ENCODE peak calls at places on chromosome 9, in seven cellular contexts. O is mesenchymal stem cell, Z is psoas muscle, S is mammary epithelial cell, U is upper lobe of right lung, D is HepG2, L is tibial artery. G is an unnamed sample. For H3K4me1, the result is how much of the 10 kb centered on the place peaks cover.

GRCh38 chr9:88974641-88975040 is 16.6 kb upstream of the S1PR3 start:
- DNase-seq in U (no peak), O (no peak), D (no peak), S (no peak), Z (no peak), L (no peak), G (no peak)

GRCh38 chr9:105879181-105879580 is 184.8 kb downstream of the TMEM38B start:
- DNase-seq in S (no peak), L (no peak), D (no peak), O (no peak), Z (no peak), U (no peak), G (no peak)

GRCh38 chr9:86557063-86557766 is 203.0 kb upstream of the TUT7 start:
- DNase-seq in D (no peak), O (peak), U (no peak), L (no peak), Z (peak), S (peak), G (no peak)

GRCh38 chr9:76459691-76460635 is 981 bp downstream of the GCNT1 start:
- DNase-seq in L (peak), D (peak), S (peak), U (peak), O (peak), Z (no peak), G (peak)

GRCh38 chr9:127187231-127187956 is 65.0 kb upstream of the ANGPTL2 start:
- DNase-seq in L (peak), Z (peak), S (peak), O (peak), U (peak), D (peak), G (peak)

GRCh38 chr9:12923472-12924009 is 148.7 kb downstream of the LURAP1L start:
- DNase-seq in Z (no peak), L (peak), S (peak), U (no peak), D (no peak), O (peak), G (no peak)

GRCh38 chr9:116589392-116590354 is 97.4 kb upstream of the TRIM32 start:
- DNase-seq in Z (no peak), U (no peak), L (no peak), O (peak), D (peak), S (peak), G (peak)

GRCh38 chr9:3576358-3576757 is 50.6 kb upstream of the RFX3 start:
- DNase-seq in U (no peak), Z (peak), S (no peak), O (no peak), D (no peak), L (no peak), G (no peak)

GRCh38 chr9:91334053-91334452 is 27.7 kb downstream of the AUH start:
- DNase-seq in Z (no peak), S (no peak), O (peak), D (no peak), U (no peak), L (no peak), G (no peak)

GRCh38 chr9:5800969-5801738 is 31.8 kb downstream of the ERMP1 start:
- DNase-seq in O (no peak), S (no peak), U (no peak), Z (no peak), D (no peak), L (no peak), G (no peak)

GRCh38 chr9:127741831-127742434 is 6.8 kb upstream of the TOR2A start:
- DNase-seq in S (no peak), D (peak), Z (peak), U (peak), O (peak), L (no peak), G (peak)

GRCh38 chr9:99222416-99223280 is 566 bp downstream of the SEC61B start:
- DNase-seq in D (no peak), U (no peak), Z (no peak), O (no peak), L (no peak), S (peak), G (no peak)

GRCh38 chr9:2242778-2243395 is 227.7 kb downstream of the SMARCA2 start:
- DNase-seq in D (no peak), Z (no peak), O (no peak), U (no peak), L (no peak), S (no peak), G (no peak)

GRCh38 chr9:21027295-21027694 is 4.1 kb downstream of the HACD4 start:
- DNase-seq in D (no peak), S (no peak), L (no peak), O (peak), Z (no peak), U (no peak), G (no peak)

GRCh38 chr9:136372561-136373299 is 739 bp downstream of the CARD9 start:
- DNase-seq in O (peak), Z (peak), D (peak), S (peak), L (no peak), U (peak), G (no peak)

GRCh38 chr9:91119147-91119546 is 242.6 kb downstream of the AUH start:
- DNase-seq in D (no peak), L (no peak), Z (no peak), O (peak), U (no peak), S (peak), G (no peak)

GRCh38 chr9:13939129-13939528 is 374.8 kb downstream of the NFIB start:
- DNase-seq in U (no peak), S (peak), Z (no peak), D (no peak), L (no peak), O (peak), G (no peak)

GRCh38 chr9:124869986-124870560 is 8.1 kb downstream of the ARPC5L start:
- DNase-seq in S (peak), U (peak), Z (no peak), L (no peak), D (peak), O (peak), G (no peak)

GRCh38 chr9:105858284-105858683 is 163.9 kb downstream of the TMEM38B start:
- DNase-seq in D (no peak), U (no peak), S (no peak), O (no peak), Z (no peak), L (no peak), G (no peak)

GRCh38 chr9:77092536-77092935 is 73.1 kb downstream of the FOXB2 start:
- DNase-seq in Z (no peak), U (no peak), S (no peak), D (no peak), O (no peak), L (no peak), G (no peak)

GRCh38 chr9:16579872-16580432 is 290.5 kb downstream of the BNC2 start:
- DNase-seq in U (no peak), S (no peak), Z (no peak), O (no peak), D (no peak), L (no peak), G (no peak)

GRCh38 chr9:20225841-20226240 is 396.5 kb downstream of the MLLT3 start:
- DNase-seq in O (no peak), D (no peak), U (no peak), S (no peak), Z (no peak), L (no peak), G (no peak)

GRCh38 chr9:15552641-15553527 is at the start of gene CCDC171:
- DNase-seq in O (peak), Z (peak), L (peak), D (peak), S (peak), U (peak), G (peak)

GRCh38 chr9:114016629-114017423 is 61.3 kb downstream of the AMBP start:
- DNase-seq in L (peak), S (no peak), U (no peak), O (no peak), D (no peak), Z (no peak), G (no peak)

GRCh38 chr9:77750284-77750683 is 102.2 kb upstream of the GNA14 start:
- DNase-seq in L (no peak), U (no peak), Z (no peak), D (no peak), O (no peak), S (no peak), G (no peak)

GRCh38 chr9:86944974-86945867 is 2.1 kb downstream of the GAS1 start:
- DNase-seq in Z (peak), U (no peak), D (no peak), O (peak), S (peak), L (no peak), G (no peak)

GRCh38 chr9:38022995-38023394 is 46.0 kb downstream of the SHB start:
- DNase-seq in D (no peak), U (peak), Z (no peak), S (no peak), O (no peak), L (no peak), G (no peak)
- H3K4me1 ChIP-seq in D (half or more), U (half or more), Z (half or more), S (half or more), O (half or more), L (half or more), G (half or more)

GRCh38 chr9:129457325-129457779 is 163.5 kb downstream of the C9orf50 start:
- DNase-seq in Z (no peak), D (no peak), O (no peak), U (no peak), L (no peak), S (no peak), G (no peak)

GRCh38 chr9:129454468-129455067 is 166.3 kb downstream of the C9orf50 start:
- DNase-seq in L (no peak), D (no peak), U (no peak), O (no peak), Z (no peak), S (no peak), G (no peak)

GRCh38 chr9:129453734-129454133 is 167.2 kb downstream of the C9orf50 start:
- DNase-seq in D (no peak), S (no peak), O (no peak), L (no peak), Z (no peak), U (no peak), G (no peak)

GRCh38 chr9:129456549-129457324 is 164.2 kb downstream of the C9orf50 start:
- DNase-seq in L (no peak), O (no peak), Z (no peak), D (no peak), S (no peak), U (no peak), G (no peak)

DNA sequence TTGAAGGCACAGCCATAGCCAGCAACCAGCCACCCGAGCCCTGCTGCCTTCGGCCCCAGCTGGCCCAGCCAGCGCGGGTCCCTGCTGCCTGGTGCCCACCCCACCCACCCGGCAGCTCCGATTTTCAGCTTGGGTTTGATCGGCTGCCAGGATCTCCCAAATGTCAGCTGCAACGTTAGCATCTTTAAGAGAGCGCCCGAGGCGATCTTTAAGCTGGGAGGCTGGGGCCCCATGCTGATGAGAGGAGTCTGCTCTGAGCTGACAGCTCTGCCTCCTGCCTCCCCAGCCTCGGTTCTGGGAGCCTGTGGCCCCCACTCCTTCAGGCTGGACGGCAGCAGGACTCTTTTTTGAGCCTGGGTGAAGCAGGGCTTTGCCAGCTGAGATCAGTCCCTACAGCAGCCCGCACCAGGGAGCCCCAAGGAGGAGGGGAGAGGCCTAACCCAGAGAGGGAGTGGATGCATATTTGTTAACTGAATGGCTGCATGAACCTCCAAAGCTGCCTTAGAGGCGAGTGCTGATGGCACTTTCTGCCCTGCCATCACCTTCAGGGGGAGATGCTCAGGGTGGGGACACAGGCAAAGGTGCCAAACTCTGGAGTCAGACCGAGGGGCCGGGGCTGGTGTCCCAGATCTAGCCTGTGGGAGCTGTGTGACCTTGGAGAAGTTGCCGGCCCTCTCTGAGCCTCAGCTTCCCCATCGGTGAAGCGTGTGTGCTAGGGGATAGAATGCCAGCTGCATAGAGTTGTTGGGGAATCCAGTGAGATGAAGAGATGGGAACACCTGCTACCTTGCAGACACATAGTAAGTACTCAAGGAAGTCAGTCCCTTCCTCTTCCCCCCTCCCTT is 165.5 kb downstream of the C9orf50 start:
- DNase-seq in Z (no peak), D (no peak), S (no peak), O (no peak), U (no peak), L (no peak), G (no peak)
- H3K4me1 ChIP-seq in Z (under half), D (under half), S (under half), O (under half), U (under half), L (under half), G (under half)

DNA sequence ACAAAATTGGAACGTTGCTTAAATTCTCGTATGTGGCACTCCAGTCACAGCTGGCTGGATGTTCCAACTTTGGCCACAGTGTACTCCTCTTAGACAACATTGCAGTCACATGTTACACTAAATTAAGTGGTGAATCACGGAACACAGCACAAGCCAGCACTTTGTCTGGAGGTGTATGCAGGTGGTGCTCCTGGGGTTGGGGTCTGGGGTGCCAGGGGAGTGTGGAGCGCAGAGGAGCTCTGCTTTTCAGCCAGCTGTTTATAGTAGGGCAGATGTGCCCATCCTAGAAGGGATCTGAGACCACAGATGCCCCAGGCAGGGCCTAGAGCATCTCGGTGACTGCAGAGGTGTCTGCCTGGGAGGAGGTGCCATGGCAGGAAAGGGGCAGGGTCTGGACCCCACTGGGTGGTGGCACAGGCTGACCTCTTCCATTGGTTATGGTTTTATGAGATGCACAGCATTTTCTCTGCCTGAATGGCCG is 82.6 kb downstream of the WNK2 start:
- DNase-seq in O (no peak), L (peak), Z (peak), S (no peak), D (no peak), U (no peak), G (no peak)
- H3K4me1 ChIP-seq in O (under half), L (under half), Z (under half), S (under half), D (under half), U (under half), G (under half)

GRCh38 chr9:126158591-126159519 is 167.8 kb upstream of the MVB12B start:
- DNase-seq in U (peak), D (no peak), O (no peak), Z (no peak), S (no peak), L (no peak), G (no peak)

GRCh38 chr9:126160854-126161329 is 165.7 kb upstream of the MVB12B start:
- DNase-seq in S (no peak), U (peak), O (no peak), Z (no peak), D (no peak), L (no peak), G (no peak)

GRCh38 chr9:126160067-126160853 is 166.4 kb upstream of the MVB12B start:
- DNase-seq in U (peak), D (no peak), S (no peak), Z (no peak), L (peak), O (no peak), G (no peak)

GRCh38 chr9:126157826-126158431 is 168.7 kb upstream of the MVB12B start:
- DNase-seq in Z (no peak), U (peak), D (no peak), O (no peak), S (no peak), L (no peak), G (no peak)

DNA sequence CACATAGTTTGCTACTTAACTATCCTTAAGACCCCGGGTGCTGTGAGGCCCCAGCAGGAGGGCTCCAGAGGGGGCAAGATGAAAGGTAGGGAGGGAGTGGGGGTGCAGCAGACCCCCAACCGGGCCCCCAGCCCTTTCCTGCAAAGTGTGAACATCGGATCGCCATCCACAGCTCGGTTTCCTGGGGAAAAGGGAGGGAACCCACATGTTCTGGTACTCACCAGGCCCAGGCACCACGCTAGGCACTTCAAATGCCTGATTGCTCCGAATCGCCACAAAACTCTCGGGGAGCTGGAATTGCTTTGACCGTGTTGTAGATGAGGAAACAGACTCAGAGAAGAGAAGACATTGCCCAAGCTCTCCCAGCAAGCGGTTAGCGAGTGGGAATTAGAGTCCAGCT is 167.0 kb upstream of the MVB12B start:
- DNase-seq in D (no peak), L (peak), Z (no peak), O (no peak), S (no peak), U (peak), G (no peak)
- H3K4me1 ChIP-seq in D (under half), L (under half), Z (under half), O (under half), S (under half), U (under half), G (under half)

DNA sequence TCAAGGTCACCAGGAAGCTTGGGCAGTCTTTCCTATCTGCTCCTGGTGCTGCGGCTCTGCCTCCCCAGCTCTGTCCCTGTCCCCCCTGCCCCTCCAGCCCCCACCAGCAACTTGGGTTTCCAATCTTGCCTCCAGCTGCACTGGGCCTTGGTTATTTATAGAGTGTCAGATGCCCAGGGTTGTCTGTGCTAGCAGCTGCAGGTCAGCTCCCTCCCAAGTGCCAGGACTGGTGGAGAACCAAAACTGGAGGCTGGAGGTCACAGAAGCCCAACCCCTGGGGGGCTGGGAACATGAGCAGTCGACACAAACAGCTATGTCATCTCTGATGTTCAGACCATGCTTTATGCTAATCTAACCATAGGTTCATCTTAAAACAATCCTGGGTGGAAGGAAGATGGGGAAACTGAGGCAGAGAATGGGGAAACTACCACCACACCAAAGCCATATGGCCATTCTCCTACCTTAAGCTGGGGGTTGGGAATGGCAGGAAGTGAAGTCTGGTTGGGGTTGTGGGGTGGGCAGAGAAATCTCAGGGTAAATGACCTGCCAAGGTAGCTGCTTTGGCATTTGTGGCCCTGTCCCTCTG is 1.7 kb downstream of the TPM2 start:
- DNase-seq in S (no peak), L (no peak), Z (peak), D (no peak), U (no peak), O (no peak), G (no peak)
- H3K4me1 ChIP-seq in S (under half), L (under half), Z (under half), D (half or more), U (under half), O (under half), G (under half)

GRCh38 chr9:115107701-115108100 is 10.3 kb downstream of the TNC start:
- DNase-seq in O (no peak), U (no peak), D (no peak), S (no peak), Z (no peak), L (no peak), G (no peak)

GRCh38 chr9:115104908-115105307 is 13.0 kb downstream of the TNC start:
- DNase-seq in S (peak), L (no peak), O (no peak), Z (no peak), D (no peak), U (no peak), G (no peak)

GRCh38 chr9:115106642-115107041 is 11.3 kb downstream of the TNC start:
- DNase-seq in D (no peak), Z (no peak), L (no peak), S (no peak), O (peak), U (no peak), G (no peak)

GRCh38 chr9:115106001-115106400 is 12.0 kb downstream of the TNC start:
- DNase-seq in Z (no peak), D (peak), U (no peak), O (peak), L (no peak), S (no peak), G (no peak)

GRCh38 chr9:115103746-115104477 is 14.0 kb downstream of the TNC start:
- DNase-seq in U (no peak), L (no peak), O (no peak), Z (no peak), S (peak), D (no peak), G (no peak)
- H3K4me1 ChIP-seq in U (under half), L (under half), O (under half), Z (under half), S (under half), D (under half), G (under half)

DNA sequence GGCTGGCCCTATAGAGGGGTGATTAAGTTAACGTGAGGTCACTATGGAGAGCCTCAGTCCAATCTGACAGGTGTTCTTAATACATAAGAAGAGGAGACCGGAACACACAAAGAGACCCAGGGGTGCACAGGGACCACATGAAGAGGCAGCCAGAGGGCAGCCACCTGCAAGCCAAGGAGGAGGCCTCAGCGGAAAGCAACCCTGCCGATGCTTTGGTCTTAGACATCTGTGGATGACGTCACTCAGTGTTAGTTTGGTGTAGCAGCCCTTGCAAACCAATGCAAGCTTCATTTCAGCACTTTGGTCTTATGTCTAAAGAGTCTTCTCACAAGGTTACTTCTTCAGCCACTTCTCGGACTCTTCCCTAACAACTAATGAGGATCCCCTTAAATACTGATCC is 47.6 kb upstream of the GRHPR start:
- DNase-seq in Z (no peak), O (no peak), D (no peak), L (no peak), S (no peak), U (no peak), G (no peak)
- H3K4me1 ChIP-seq in Z (under half), O (under half), D (under half), L (under half), S (under half), U (under half), G (under half)

G was measured in HCT116.